ENCODE peak calls at places on chromosomes 7 and 10, in nine cellular contexts. R, M, B, N, P, X, J, D and G are unnamed samples.

GRCh38 chr7:90404777-90405176 is 1.5 kb downstream of the CLDN12 start:
- DNase-seq in B (no peak), R (no peak), J (no peak), X (no peak), N (no peak), M (no peak), D (no peak), P (peak; percentile 29), G (no peak)

GRCh38 chr7:19269301-19269700 is 124.1 kb upstream of the FERD3L start:
- DNase-seq in M (no peak), X (no peak), N (no peak), D (no peak), B (no peak), J (no peak), R (no peak), P (no peak), G (no peak)

GRCh38 chr10:86862786-86863185 is 94.6 kb downstream of the MMRN2 start:
- DNase-seq in D (no peak), N (no peak), R (no peak), P (no peak), X (peak; percentile 40), B (no peak), J (no peak), M (no peak), G (no peak)

GRCh38 chr10:123241391-123242141 is 87.4 kb downstream of the BUB3 start:
- DNase-seq in R (no peak), M (peak; percentile 64), N (no peak), X (no peak), J (no peak), P (peak; percentile 3), D (no peak), B (no peak), G (no peak)

GRCh38 chr7:22549667-22550513 is 49.9 kb upstream of the STEAP1B start:
- DNase-seq in X (no peak), N (no peak), R (no peak), D (peak; percentile 90), B (no peak), P (peak; percentile 30), J (no peak), M (peak; percentile 6), G (no peak)

GRCh38 chr7:118080947-118081346 is 103.0 kb upstream of the LSM8 start:
- DNase-seq in X (no peak), B (no peak), M (no peak), R (peak; percentile 39), N (peak; percentile 25), D (peak; percentile 66), J (no peak), P (peak; percentile 20), G (peak; percentile 25)

GRCh38 chr10:5508161-5508604 is 8.8 kb upstream of the CALML5 start:
- DNase-seq in D (no peak), X (no peak), N (no peak), M (no peak), R (no peak), J (no peak), P (no peak), B (no peak), G (no peak)

GRCh38 chr7:23158546-23158945 is 23.3 kb upstream of the NUP42 start:
- DNase-seq in J (no peak), R (no peak), X (no peak), M (no peak), D (no peak), N (no peak), B (no peak), P (no peak), G (no peak)

GRCh38 chr10:52573347-52573746 is 199.2 kb downstream of the MBL2 start:
- DNase-seq in P (no peak), J (no peak), M (no peak), X (no peak), D (no peak), R (no peak), B (no peak), N (no peak), G (no peak)

GRCh38 chr10:61565819-61566560 is 96.7 kb upstream of the CABCOCO1 start:
- DNase-seq in R (no peak), J (no peak), B (no peak), P (no peak), X (no peak), D (no peak), M (no peak), N (no peak), G (no peak)

GRCh38 chr10:110843031-110843430 is 28.7 kb upstream of the PDCD4 start:
- DNase-seq in J (no peak), N (peak; percentile 53), M (no peak), D (no peak), P (no peak), R (no peak), X (no peak), B (peak; percentile 20), G (no peak)

GRCh38 chr10:120559800-120560199 is 102.8 kb downstream of the PLPP4 start:
- DNase-seq in B (no peak), D (no peak), N (no peak), M (no peak), X (no peak), R (no peak), J (no peak), P (no peak), G (no peak)

GRCh38 chr10:33965795-33966581 is 631.5 kb upstream of the NRP1 start:
- DNase-seq in D (no peak), J (no peak), X (no peak), B (no peak), P (no peak), N (no peak), M (no peak), R (no peak), G (no peak)

GRCh38 chr10:70380350-70381135 is 1.9 kb downstream of the LRRC20 start:
- DNase-seq in D (no peak), R (no peak), B (no peak), N (no peak), X (no peak), P (no peak), M (no peak), J (no peak), G (no peak)

GRCh38 chr7:142557971-142558582 is 191.2 kb upstream of the PRSS1 start:
- DNase-seq in N (peak; percentile 49), X (no peak), B (peak; percentile 25), R (peak; percentile 35), J (no peak), P (peak; percentile 70), D (peak; percentile 52), M (peak; percentile 36), G (peak; percentile 34)

GRCh38 chr7:22586101-22586805 is 86.3 kb upstream of the STEAP1B start:
- DNase-seq in P (peak; percentile 57), X (no peak), N (no peak), B (no peak), J (no peak), M (no peak), R (no peak), D (peak; percentile 34), G (no peak)

GRCh38 chr7:25407932-25408480 is 179.7 kb upstream of the NPVF start:
- DNase-seq in R (no peak), B (no peak), X (no peak), M (no peak), P (no peak), D (no peak), J (no peak), N (no peak), G (no peak)

GRCh38 chr10:28744021-28744420 is 66.7 kb downstream of the BAMBI start:
- DNase-seq in J (no peak), X (no peak), N (no peak), R (no peak), M (no peak), D (no peak), P (no peak), B (no peak), G (no peak)

GRCh38 chr10:14009315-14010082 is 321.2 kb downstream of the FRMD4A start:
- DNase-seq in J (no peak), P (peak; percentile 91), M (peak; percentile 67), X (no peak), D (peak; percentile 50), N (no peak), B (peak; percentile 65), R (no peak), G (peak; percentile 19)

GRCh38 chr7:26813426-26813825 is 51.0 kb downstream of the SKAP2 start:
- DNase-seq in N (no peak), M (no peak), R (no peak), P (peak; percentile 67), X (no peak), B (no peak), D (no peak), J (no peak), G (no peak)

GRCh38 chr7:113730309-113730955 is 188.4 kb downstream of the PPP1R3A start:
- DNase-seq in N (no peak), X (no peak), P (peak; percentile 59), J (no peak), R (no peak), D (no peak), M (no peak), B (no peak), G (peak; percentile 4)

GRCh38 chr10:133359554-133359971 is 1.7 kb upstream of the FUOM start:
- DNase-seq in P (no peak), R (no peak), B (no peak), X (peak; percentile 77), M (peak; percentile 28), J (no peak), N (peak; percentile 77), D (peak; percentile 56), G (no peak)

GRCh38 chr10:126137557-126138221 is 241.3 kb downstream of the FANK1 start:
- DNase-seq in P (peak; percentile 57), R (no peak), X (no peak), D (no peak), J (no peak), N (no peak), B (no peak), M (no peak), G (no peak)

GRCh38 chr10:44180321-44181154 is 204.4 kb downstream of the CXCL12 start:
- DNase-seq in R (no peak), X (no peak), B (no peak), N (no peak), J (no peak), M (no peak), P (peak; percentile 97), D (no peak), G (peak; percentile 17)

GRCh38 chr10:79602953-79603352 is 7.8 kb upstream of the SFTPA1 start:
- DNase-seq in N (no peak), B (no peak), M (no peak), R (no peak), D (no peak), P (no peak), J (no peak), X (no peak), G (no peak)

GRCh38 chr10:35821339-35821911 is 179.3 kb upstream of the FZD8 start:
- DNase-seq in B (no peak), N (no peak), D (no peak), J (no peak), X (no peak), R (no peak), M (no peak), P (peak; percentile 37), G (no peak)

GRCh38 chr7:140649566-140650205 is 9.1 kb upstream of the DENND2A start:
- DNase-seq in P (peak; percentile 60), R (no peak), M (no peak), X (no peak), N (no peak), D (no peak), J (no peak), B (no peak), G (peak; percentile 70)

GRCh38 chr7:134548877-134549276 is at the start of gene AKR1B15:
- DNase-seq in D (no peak), R (peak; percentile 96), X (no peak), B (no peak), J (no peak), M (no peak), P (peak; percentile 67), N (no peak), G (no peak)

GRCh38 chr7:7922684-7923385 is 45.8 kb upstream of the GLCCI1 start:
- DNase-seq in B (no peak), J (no peak), N (no peak), R (no peak), M (no peak), X (no peak), P (no peak), D (no peak), G (no peak)

GRCh38 chr10:77666821-77667220 is 29.2 kb upstream of the KCNMA1 start:
- DNase-seq in N (no peak), M (no peak), R (no peak), J (no peak), D (no peak), B (no peak), X (no peak), P (no peak), G (no peak)

GRCh38 chr10:59635502-59636290 is 74.0 kb downstream of the SLC16A9 start:
- DNase-seq in B (no peak), R (no peak), J (no peak), D (no peak), M (no peak), N (no peak), X (no peak), P (no peak), G (no peak)